ENCODE peak calls at places on chromosome 11, in five cellular contexts. One of them, this sample, is unnamed.

GRCh38 chr11:114081641-114082414 is 22.3 kb downstream of the ZBTB16 start:
- DNase-seq in fibroblast of lung: peak; percentile 90
- DNase-seq in body of pancreas: no peak
- DNase-seq in CD4-positive, alpha-beta T cell: no peak
- DNase-seq in psoas muscle: peak; percentile 49
- DNase-seq in this sample: no peak

GRCh38 chr11:62445314-62445740 is 26.5 kb downstream of the SCGB1A1 start:
- DNase-seq in CD4-positive, alpha-beta T cell: no peak
- DNase-seq in body of pancreas: no peak
- DNase-seq in psoas muscle: no peak
- DNase-seq in fibroblast of lung: peak; percentile 80
- DNase-seq in this sample: no peak

GRCh38 chr11:73192272-73192671 is 25.8 kb upstream of the P2RY2 start:
- DNase-seq in CD4-positive, alpha-beta T cell: no peak
- DNase-seq in fibroblast of lung: no peak
- DNase-seq in body of pancreas: no peak
- DNase-seq in psoas muscle: peak; percentile 25
- DNase-seq in this sample: no peak

GRCh38 chr11:62116458-62116857 is 7.4 kb upstream of the INCENP start:
- DNase-seq in psoas muscle: no peak
- DNase-seq in body of pancreas: no peak
- DNase-seq in fibroblast of lung: no peak
- DNase-seq in CD4-positive, alpha-beta T cell: no peak
- DNase-seq in this sample: no peak

GRCh38 chr11:67278939-67279588 is 10.0 kb upstream of the ANKRD13D start:
- DNase-seq in body of pancreas: no peak
- DNase-seq in CD4-positive, alpha-beta T cell: no peak
- DNase-seq in psoas muscle: peak; percentile 51
- DNase-seq in fibroblast of lung: no peak
- DNase-seq in this sample: no peak

GRCh38 chr11:73374130-73374529 is 2.1 kb upstream of the RELT start:
- DNase-seq in body of pancreas: no peak
- DNase-seq in fibroblast of lung: no peak
- DNase-seq in psoas muscle: no peak
- DNase-seq in CD4-positive, alpha-beta T cell: no peak
- DNase-seq in this sample: no peak

GRCh38 chr11:43987384-43988039 is 45.1 kb downstream of the C11orf96 start:
- DNase-seq in fibroblast of lung: peak; percentile 62
- DNase-seq in CD4-positive, alpha-beta T cell: no peak
- DNase-seq in psoas muscle: peak; percentile 94
- DNase-seq in body of pancreas: peak; percentile 57
- DNase-seq in this sample: no peak

GRCh38 chr11:8331767-8332166 is 68.1 kb upstream of the LMO1 start:
- DNase-seq in psoas muscle: no peak
- DNase-seq in CD4-positive, alpha-beta T cell: no peak
- DNase-seq in fibroblast of lung: no peak
- DNase-seq in body of pancreas: no peak
- DNase-seq in this sample: no peak

GRCh38 chr11:96361778-96362177 is 18.8 kb upstream of the MAML2 start:
- DNase-seq in CD4-positive, alpha-beta T cell: no peak
- DNase-seq in psoas muscle: no peak
- DNase-seq in fibroblast of lung: no peak
- DNase-seq in body of pancreas: no peak
- DNase-seq in this sample: no peak

GRCh38 chr11:12625438-12626071 is 48.7 kb upstream of the TEAD1 start:
- DNase-seq in CD4-positive, alpha-beta T cell: no peak
- DNase-seq in body of pancreas: no peak
- DNase-seq in fibroblast of lung: peak; percentile 95
- DNase-seq in psoas muscle: no peak
- DNase-seq in this sample: no peak

GRCh38 chr11:127996825-127997224 is 590.5 kb downstream of the ETS1 start:
- DNase-seq in psoas muscle: no peak
- DNase-seq in CD4-positive, alpha-beta T cell: no peak
- DNase-seq in body of pancreas: no peak
- DNase-seq in fibroblast of lung: peak; percentile 12
- DNase-seq in this sample: no peak

GRCh38 chr11:117868815-117869642 is 7.4 kb downstream of the FXYD6 start:
- DNase-seq in CD4-positive, alpha-beta T cell: no peak
- DNase-seq in body of pancreas: no peak
- DNase-seq in fibroblast of lung: no peak
- DNase-seq in psoas muscle: no peak
- DNase-seq in this sample: no peak

GRCh38 chr11:66090288-66090687 is 20.2 kb downstream of the PACS1 start:
- DNase-seq in body of pancreas: no peak
- DNase-seq in CD4-positive, alpha-beta T cell: no peak
- DNase-seq in psoas muscle: no peak
- DNase-seq in fibroblast of lung: no peak
- DNase-seq in this sample: no peak

GRCh38 chr11:130047141-130047540 is 22.6 kb upstream of the APLP2 start:
- DNase-seq in psoas muscle: no peak
- DNase-seq in body of pancreas: no peak
- DNase-seq in fibroblast of lung: no peak
- DNase-seq in CD4-positive, alpha-beta T cell: no peak
- DNase-seq in this sample: no peak

GRCh38 chr11:20367313-20367948 is 3.9 kb downstream of the HTATIP2 start:
- DNase-seq in psoas muscle: no peak
- DNase-seq in fibroblast of lung: peak; percentile 92
- DNase-seq in body of pancreas: no peak
- DNase-seq in CD4-positive, alpha-beta T cell: no peak
- DNase-seq in this sample: no peak

GRCh38 chr11:65903068-65903481 is 2.9 kb upstream of the FOSL1 start:
- DNase-seq in psoas muscle: no peak
- DNase-seq in CD4-positive, alpha-beta T cell: no peak
- DNase-seq in body of pancreas: no peak
- DNase-seq in fibroblast of lung: peak; percentile 78
- DNase-seq in this sample: no peak

GRCh38 chr11:67006029-67006884 is 16.7 kb upstream of the SYT12 start:
- DNase-seq in CD4-positive, alpha-beta T cell: no peak
- DNase-seq in body of pancreas: no peak
- DNase-seq in psoas muscle: peak; percentile 88
- DNase-seq in fibroblast of lung: peak; percentile 31
- DNase-seq in this sample: no peak

GRCh38 chr11:112610996-112611795 is 350.0 kb upstream of the NCAM1 start:
- DNase-seq in body of pancreas: no peak
- DNase-seq in psoas muscle: no peak
- DNase-seq in CD4-positive, alpha-beta T cell: no peak
- DNase-seq in fibroblast of lung: no peak
- DNase-seq in this sample: no peak

GRCh38 chr11:103920449-103920848 is 116.0 kb upstream of the DDI1 start:
- DNase-seq in psoas muscle: no peak
- DNase-seq in CD4-positive, alpha-beta T cell: no peak
- DNase-seq in fibroblast of lung: peak; percentile 10
- DNase-seq in body of pancreas: no peak
- DNase-seq in this sample: no peak

GRCh38 chr11:108556019-108556418 is 37.5 kb downstream of the EXPH5 start:
- DNase-seq in CD4-positive, alpha-beta T cell: no peak
- DNase-seq in body of pancreas: no peak
- DNase-seq in psoas muscle: no peak
- DNase-seq in fibroblast of lung: no peak
- DNase-seq in this sample: no peak

GRCh38 chr11:17004486-17005148 is 9.6 kb downstream of the PLEKHA7 start:
- DNase-seq in fibroblast of lung: no peak
- DNase-seq in body of pancreas: no peak
- DNase-seq in CD4-positive, alpha-beta T cell: no peak
- DNase-seq in psoas muscle: no peak
- DNase-seq in this sample: no peak

GRCh38 chr11:33942954-33943353 is 51.1 kb upstream of the LMO2 start:
- DNase-seq in CD4-positive, alpha-beta T cell: no peak
- DNase-seq in psoas muscle: peak; percentile 57
- DNase-seq in fibroblast of lung: peak; percentile 73
- DNase-seq in body of pancreas: no peak
- DNase-seq in this sample: no peak

GRCh38 chr11:76233936-76234703 is 27.8 kb upstream of the WNT11 start:
- DNase-seq in psoas muscle: peak; percentile 82
- DNase-seq in body of pancreas: peak; percentile 31
- DNase-seq in fibroblast of lung: peak; percentile 44
- DNase-seq in CD4-positive, alpha-beta T cell: no peak
- DNase-seq in this sample: no peak

GRCh38 chr11:41612415-41612814 is 153.0 kb upstream of the LRRC4C start:
- DNase-seq in fibroblast of lung: no peak
- DNase-seq in body of pancreas: no peak
- DNase-seq in CD4-positive, alpha-beta T cell: no peak
- DNase-seq in psoas muscle: no peak
- DNase-seq in this sample: no peak

GRCh38 chr11:125435461-125436238 is 60.4 kb downstream of the FEZ1 start:
- DNase-seq in fibroblast of lung: no peak
- DNase-seq in body of pancreas: no peak
- DNase-seq in psoas muscle: no peak
- DNase-seq in CD4-positive, alpha-beta T cell: no peak
- DNase-seq in this sample: no peak

GRCh38 chr11:32884023-32884422 is 8.6 kb upstream of the QSER1 start:
- DNase-seq in fibroblast of lung: no peak
- DNase-seq in psoas muscle: no peak
- DNase-seq in body of pancreas: no peak
- DNase-seq in CD4-positive, alpha-beta T cell: no peak
- DNase-seq in this sample: no peak

GRCh38 chr11:32885556-32885955 is 7.1 kb upstream of the QSER1 start:
- DNase-seq in CD4-positive, alpha-beta T cell: no peak
- DNase-seq in fibroblast of lung: no peak
- DNase-seq in body of pancreas: no peak
- DNase-seq in psoas muscle: no peak
- DNase-seq in this sample: no peak

GRCh38 chr11:32886180-32886579 is 6.4 kb upstream of the QSER1 start:
- DNase-seq in psoas muscle: no peak
- DNase-seq in CD4-positive, alpha-beta T cell: no peak
- DNase-seq in fibroblast of lung: no peak
- DNase-seq in body of pancreas: no peak
- DNase-seq in this sample: no peak

GRCh38 chr11:32881286-32881685 is 11.3 kb upstream of the QSER1 start:
- DNase-seq in fibroblast of lung: no peak
- DNase-seq in CD4-positive, alpha-beta T cell: no peak
- DNase-seq in body of pancreas: no peak
- DNase-seq in psoas muscle: no peak
- DNase-seq in this sample: no peak

DNA sequence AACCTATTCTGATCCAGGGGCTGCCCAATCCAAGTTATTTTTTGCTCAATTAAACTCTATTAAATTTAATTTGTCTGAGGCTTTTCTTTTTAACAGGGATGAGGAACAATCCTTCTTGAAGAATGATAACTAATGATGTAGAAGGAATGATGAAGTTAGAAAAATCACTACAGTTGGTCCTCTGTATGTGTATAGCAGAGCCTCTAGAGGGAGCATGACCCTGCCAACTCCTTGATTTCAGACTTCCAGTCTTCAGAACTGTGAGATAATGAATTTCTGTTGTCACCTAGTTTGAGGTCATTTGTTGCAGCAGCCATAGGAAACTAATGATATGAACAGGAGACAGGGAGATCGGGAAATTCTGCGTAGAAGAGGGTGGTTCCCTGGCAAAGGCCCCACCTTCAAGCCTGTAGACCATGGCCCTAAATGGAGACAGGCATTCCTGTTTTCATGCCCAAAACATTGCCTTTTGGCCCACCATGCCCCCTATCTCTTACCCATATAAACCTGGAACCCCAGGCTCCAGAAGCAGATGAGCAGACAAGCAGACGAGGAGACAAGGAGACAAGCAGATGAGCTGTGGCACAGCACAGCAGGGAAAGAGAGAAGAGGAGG is 7.7 kb upstream of the QSER1 start:
- DNase-seq in CD4-positive, alpha-beta T cell: no peak
- DNase-seq in body of pancreas: no peak
- DNase-seq in psoas muscle: no peak
- DNase-seq in fibroblast of lung: peak; percentile 9
- DNase-seq in this sample: no peak
- TF ChIP-seq CTCF in CD4-positive, alpha-beta T cell: peak; percentile 47
- TF ChIP-seq CTCF in body of pancreas: peak; percentile 31
- TF ChIP-seq CTCF in psoas muscle: peak; percentile 17
- TF ChIP-seq CTCF in fibroblast of lung: peak; percentile 25
- TF ChIP-seq CTCF in this sample: peak; percentile 34

DNA sequence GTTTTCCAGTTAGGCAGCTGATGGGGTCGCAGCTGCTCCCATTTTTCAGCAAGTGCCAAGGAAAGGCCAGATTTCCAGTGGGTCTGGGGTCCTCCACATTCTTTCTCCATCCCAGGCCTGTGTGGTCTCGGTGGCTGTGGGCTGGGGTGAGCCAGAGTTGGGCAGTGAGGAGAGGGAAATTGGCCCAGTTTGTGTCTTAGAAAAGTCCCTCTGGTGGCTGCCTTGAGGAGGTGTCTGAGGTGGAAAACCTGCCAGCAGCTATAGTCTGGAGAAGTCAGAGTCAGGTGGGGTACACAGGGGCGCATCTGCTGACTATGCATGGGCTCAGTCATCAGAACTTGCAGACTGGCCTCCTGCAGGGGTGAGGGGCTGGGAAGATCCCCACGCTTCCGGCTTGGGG is 30.5 kb downstream of the MRGPRD start:
- DNase-seq in psoas muscle: peak; percentile 28
- DNase-seq in body of pancreas: no peak
- DNase-seq in CD4-positive, alpha-beta T cell: no peak
- DNase-seq in fibroblast of lung: peak; percentile 17
- DNase-seq in this sample: no peak
- TF ChIP-seq CTCF in psoas muscle: no peak
- TF ChIP-seq CTCF in body of pancreas: no peak
- TF ChIP-seq CTCF in CD4-positive, alpha-beta T cell: no peak
- TF ChIP-seq CTCF in fibroblast of lung: peak; percentile 13
- TF ChIP-seq CTCF in this sample: peak; percentile 25

GRCh38 chr11:119739021-119739703 is 10.2 kb upstream of the NECTIN1 start:
- DNase-seq in CD4-positive, alpha-beta T cell: no peak
- DNase-seq in body of pancreas: no peak
- DNase-seq in psoas muscle: no peak
- DNase-seq in fibroblast of lung: no peak
- DNase-seq in this sample: no peak

GRCh38 chr11:119742263-119742861 is 13.4 kb upstream of the NECTIN1 start:
- DNase-seq in psoas muscle: peak; percentile 45
- DNase-seq in body of pancreas: peak; percentile 13
- DNase-seq in fibroblast of lung: no peak
- DNase-seq in CD4-positive, alpha-beta T cell: no peak
- DNase-seq in this sample: no peak

GRCh38 chr11:119739975-119740374 is 11.0 kb upstream of the NECTIN1 start:
- DNase-seq in fibroblast of lung: no peak
- DNase-seq in body of pancreas: peak; percentile 88
- DNase-seq in psoas muscle: no peak
- DNase-seq in CD4-positive, alpha-beta T cell: no peak
- DNase-seq in this sample: no peak

GRCh38 chr11:119743041-119743440 is 14.0 kb upstream of the NECTIN1 start:
- DNase-seq in fibroblast of lung: no peak
- DNase-seq in psoas muscle: peak; percentile 19
- DNase-seq in body of pancreas: peak; percentile 7
- DNase-seq in CD4-positive, alpha-beta T cell: no peak
- DNase-seq in this sample: no peak

GRCh38 chr11:119741369-119742262 is 12.6 kb upstream of the NECTIN1 start:
- DNase-seq in body of pancreas: peak; percentile 33
- DNase-seq in psoas muscle: peak; percentile 64
- DNase-seq in fibroblast of lung: no peak
- DNase-seq in CD4-positive, alpha-beta T cell: peak; percentile 41
- DNase-seq in this sample: no peak
- TF ChIP-seq CTCF in body of pancreas: peak; percentile 36
- TF ChIP-seq CTCF in psoas muscle: peak; percentile 69
- TF ChIP-seq CTCF in fibroblast of lung: peak; percentile 34
- TF ChIP-seq CTCF in CD4-positive, alpha-beta T cell: peak; percentile 67
- TF ChIP-seq CTCF in this sample: peak; percentile 68

DNA sequence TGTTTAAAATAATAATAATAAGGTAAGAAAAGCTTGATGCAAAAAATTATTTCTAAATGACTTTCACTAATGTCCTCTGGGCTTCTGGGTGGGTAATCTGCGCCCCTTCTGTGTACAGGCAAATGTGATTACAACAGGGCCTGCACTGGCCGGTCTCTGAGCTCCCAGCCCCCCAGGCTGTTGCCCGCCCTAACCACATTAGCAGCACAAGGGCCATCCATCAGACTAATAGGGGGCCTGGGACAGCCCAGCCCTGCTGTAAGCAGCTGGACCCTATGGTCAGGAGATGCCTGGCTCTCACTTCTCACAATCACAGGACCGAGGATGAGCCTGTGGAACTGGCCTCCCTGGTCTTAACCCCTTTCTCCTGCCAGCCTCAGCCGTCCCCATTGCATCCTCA is 388.4 kb downstream of the BUD13 start:
- DNase-seq in body of pancreas: no peak
- DNase-seq in CD4-positive, alpha-beta T cell: no peak
- DNase-seq in fibroblast of lung: no peak
- DNase-seq in psoas muscle: no peak
- DNase-seq in this sample: no peak
- TF ChIP-seq CTCF in body of pancreas: no peak
- TF ChIP-seq CTCF in CD4-positive, alpha-beta T cell: no peak
- TF ChIP-seq CTCF in fibroblast of lung: no peak
- TF ChIP-seq CTCF in psoas muscle: no peak
- TF ChIP-seq CTCF in this sample: no peak

This sample was measured in D721Med.